ENCODE peak calls at places on chromosomes 2 and 18, in five cellular contexts. R is stimulated activated CD4-positive, alpha-beta T cell treated with anti-CD3 and anti-CD28 coated beads, Interleukin-12 subunit alpha, Interleukin-12 subunit beta, amount 100 ng/mL, for 48 hours; J is A549; G is Karpas-422; L is GDM1. Q is an unnamed sample.

GRCh38 chr2:144996225-144996795 is 476.4 kb upstream of the ZEB2 start:
- DNase-seq in R (no peak), L (no peak), G (no peak), J (no peak), Q (no peak)

GRCh38 chr2:20350105-20350712 is 435 bp downstream of the PUM2 start:
- DNase-seq in L (peak), R (peak), J (no peak), G (peak), Q (peak)

GRCh38 chr2:223235986-223236385 is 184.0 kb downstream of the KCNE4 start:
- DNase-seq in R (no peak), L (no peak), G (no peak), J (no peak), Q (no peak)

GRCh38 chr18:75114231-75114630 is 94.7 kb downstream of the PTGR3 start:
- DNase-seq in G (no peak), L (no peak), R (no peak), J (no peak), Q (no peak)

GRCh38 chr2:20050712-20051517 is 513 bp downstream of the LAPTM4A start:
- DNase-seq in L (no peak), G (peak), R (no peak), J (peak), Q (peak)

GRCh38 chr2:215664847-215665525 is 229.1 kb upstream of the FN1 start:
- DNase-seq in G (no peak), L (peak), R (no peak), J (peak), Q (no peak)

GRCh38 chr2:48114256-48114655 is 208.0 kb upstream of the FBXO11 start:
- DNase-seq in R (peak), L (no peak), J (peak), G (peak), Q (no peak)

GRCh38 chr2:218648473-218649100 is 10.8 kb downstream of the ZNF142 start:
- DNase-seq in R (no peak), J (peak), G (peak), L (peak), Q (peak)

GRCh38 chr2:23503097-23503496 is 118.1 kb downstream of the KLHL29 start:
- DNase-seq in R (no peak), G (no peak), L (no peak), J (no peak), Q (no peak)

GRCh38 chr2:58046585-58047372 is at the start of gene VRK2:
- DNase-seq in R (peak), G (peak), J (peak), L (peak), Q (peak)

GRCh38 chr2:70888925-70889715 is 46.6 kb upstream of the ATP6V1B1 start:
- DNase-seq in J (no peak), L (no peak), G (no peak), R (no peak), Q (no peak)

GRCh38 chr18:73979742-73980141 is 167.9 kb downstream of the FBXO15 start:
- DNase-seq in L (no peak), R (no peak), G (no peak), J (no peak), Q (no peak)

GRCh38 chr2:75788925-75789324 is 78.2 kb upstream of the GCFC2 start:
- DNase-seq in G (no peak), J (no peak), L (no peak), R (no peak), Q (no peak)

GRCh38 chr18:13427354-13427753 is 208.8 kb downstream of the LDLRAD4 start:
- DNase-seq in L (no peak), G (no peak), R (no peak), J (no peak), Q (no peak)

GRCh38 chr2:18208956-18209355 is 330.5 kb downstream of the KCNS3 start:
- DNase-seq in J (no peak), L (no peak), G (no peak), R (no peak), Q (no peak)

GRCh38 chr18:60872434-60872833 is 460.8 kb upstream of the CDH20 start:
- DNase-seq in J (no peak), L (no peak), G (no peak), R (no peak), Q (no peak)

GRCh38 chr2:39127973-39128372 is 7.1 kb upstream of the SOS1 start:
- DNase-seq in L (no peak), R (peak), G (peak), J (no peak), Q (peak)

GRCh38 chr2:48250943-48251342 is 279.0 kb upstream of the STON1 start:
- DNase-seq in L (no peak), R (no peak), G (no peak), J (no peak), Q (no peak)

GRCh38 chr2:109180786-109181185 is 51.8 kb downstream of the SH3RF3 start:
- DNase-seq in L (no peak), J (no peak), R (no peak), G (no peak), Q (no peak)

GRCh38 chr2:220575963-220576362 is 948.5 kb downstream of the SLC4A3 start:
- DNase-seq in G (no peak), J (no peak), L (no peak), R (no peak), Q (no peak)

GRCh38 chr2:37625156-37625555 is 46.3 kb downstream of the CDC42EP3 start:
- DNase-seq in L (no peak), G (no peak), R (no peak), J (no peak), Q (no peak)

GRCh38 chr2:10412380-10412779 is 35.7 kb downstream of the ODC1 start:
- DNase-seq in R (no peak), L (no peak), G (peak), J (peak), Q (peak)

GRCh38 chr2:28495551-28496284 is at the start of gene PLB1:
- DNase-seq in L (no peak), J (no peak), R (no peak), G (no peak), Q (no peak)

GRCh38 chr18:11040823-11041712 is 108.3 kb downstream of the PIEZO2 start:
- DNase-seq in G (peak), J (peak), R (no peak), L (no peak), Q (peak)

GRCh38 chr2:217959723-217960122 is 43.1 kb downstream of the TNS1 start:
- DNase-seq in G (no peak), L (no peak), J (no peak), R (no peak), Q (no peak)

GRCh38 chr2:19801367-19802087 is 100.3 kb downstream of the TTC32 start:
- DNase-seq in L (no peak), R (no peak), J (peak), G (no peak), Q (peak)

GRCh38 chr2:169254774-169255173 is 107.6 kb downstream of the LRP2 start:
- DNase-seq in G (no peak), R (no peak), J (no peak), L (no peak), Q (no peak)

GRCh38 chr2:173058097-173058496 is 17.5 kb upstream of the MAP3K20 start:
- DNase-seq in J (no peak), G (no peak), R (no peak), L (no peak), Q (no peak)

GRCh38 chr2:218345491-218346176 is 11.0 kb upstream of the CATIP start:
- DNase-seq in R (no peak), L (no peak), G (no peak), J (no peak), Q (no peak)

GRCh38 chr18:519019-519879 is 18.7 kb upstream of the COLEC12 start:
- DNase-seq in G (no peak), J (no peak), L (peak), R (no peak), Q (no peak)

GRCh38 chr2:240463866-240464481 is 28.5 kb downstream of the GPC1 start:
- DNase-seq in R (no peak), L (no peak), G (no peak), J (no peak), Q (no peak)

GRCh38 chr2:229196448-229196847 is 74.6 kb downstream of the PID1 start:
- DNase-seq in G (no peak), J (no peak), L (no peak), R (no peak), Q (no peak)

GRCh38 chr2:199108056-199108455 is 349.7 kb downstream of the SATB2 start:
- DNase-seq in G (no peak), L (no peak), R (no peak), J (no peak), Q (no peak)

GRCh38 chr2:196748123-196748522 is 51.4 kb downstream of the GTF3C3 start:
- DNase-seq in R (no peak), L (no peak), J (no peak), G (no peak), Q (no peak)

GRCh38 chr2:10407841-10408648 is 40.1 kb downstream of the ODC1 start:
- DNase-seq in J (peak), L (peak), R (peak), G (no peak), Q (no peak)

GRCh38 chr2:6930913-6931312 is 13.7 kb downstream of the RNF144A start:
- DNase-seq in G (no peak), R (no peak), J (no peak), L (no peak), Q (no peak)

GRCh38 chr2:181741756-181742155 is 61.4 kb upstream of the NEUROD1 start:
- DNase-seq in R (no peak), G (no peak), L (no peak), J (no peak), Q (no peak)

GRCh38 chr2:173631123-173631450 is 276.4 kb downstream of the CDCA7 start:
- DNase-seq in L (no peak), J (peak), R (no peak), G (no peak), Q (no peak)

Q was measured in BE2C.